ENCODE peak calls at places on chromosomes 13 and 19, in six cellular contexts. A is fibroblast of lung, V is upper lobe of right lung, K is mammary epithelial cell, E is endodermal cell, O is AG04449. B is an unnamed sample.

GRCh38 chr13:98783856-98784478 is 31.5 kb upstream of the SLC15A1 start:
- DNase-seq in E (no peak), V (no peak), A (no peak), O (no peak), K (no peak), B (no peak)

GRCh38 chr13:52353116-52353718 is 52.8 kb downstream of the THSD1 start:
- DNase-seq in K (peak; percentile 35), E (no peak), O (no peak), A (peak; percentile 70), V (no peak), B (no peak)

GRCh38 chr19:10961073-10961762 is 388 bp downstream of the SMARCA4 start:
- DNase-seq in K (no peak), O (no peak), A (peak; percentile 31), V (peak; percentile 72), E (peak; percentile 73), B (no peak)

GRCh38 chr13:34555988-34556387 is 386.1 kb upstream of the NBEA start:
- DNase-seq in O (no peak), V (no peak), A (no peak), K (no peak), E (no peak), B (no peak)

GRCh38 chr13:106499905-106500304 is 35.6 kb downstream of the EFNB2 start:
- DNase-seq in K (no peak), V (no peak), A (no peak), E (no peak), O (no peak), B (no peak)

GRCh38 chr13:100130930-100131511 is 42.1 kb downstream of the PCCA start:
- DNase-seq in O (no peak), K (no peak), A (no peak), V (no peak), E (no peak), B (no peak)

GRCh38 chr13:94764576-94765321 is 52.4 kb upstream of the SOX21 start:
- DNase-seq in A (no peak), E (no peak), O (no peak), V (no peak), K (no peak), B (no peak)

GRCh38 chr13:41224113-41225110 is 30.0 kb upstream of the KBTBD7 start:
- DNase-seq in O (peak; percentile 55), V (no peak), A (peak; percentile 39), K (peak; percentile 56), E (no peak), B (no peak)

GRCh38 chr19:328025-328505 is 16.5 kb downstream of the MIER2 start:
- DNase-seq in V (no peak), O (no peak), A (no peak), K (no peak), E (no peak), B (no peak)

GRCh38 chr19:13169769-13170168 is 19.6 kb downstream of the IER2 start:
- DNase-seq in O (no peak), E (no peak), K (peak; percentile 89), A (peak; percentile 44), V (no peak), B (no peak)

GRCh38 chr13:101149735-101150380 is 266.4 kb downstream of the NALCN start:
- DNase-seq in E (peak; percentile 76), K (peak; percentile 6), V (no peak), O (no peak), A (peak; percentile 71), B (no peak)

GRCh38 chr19:10749435-10750384 is 31.8 kb downstream of the DNM2 start:
- DNase-seq in K (no peak), A (no peak), V (peak; percentile 79), E (no peak), O (no peak), B (no peak)

GRCh38 chr13:112655898-112656297 is 33.9 kb upstream of the ATP11A start:
- DNase-seq in V (no peak), A (no peak), K (no peak), E (peak; percentile 17), O (no peak), B (no peak)

DNA sequence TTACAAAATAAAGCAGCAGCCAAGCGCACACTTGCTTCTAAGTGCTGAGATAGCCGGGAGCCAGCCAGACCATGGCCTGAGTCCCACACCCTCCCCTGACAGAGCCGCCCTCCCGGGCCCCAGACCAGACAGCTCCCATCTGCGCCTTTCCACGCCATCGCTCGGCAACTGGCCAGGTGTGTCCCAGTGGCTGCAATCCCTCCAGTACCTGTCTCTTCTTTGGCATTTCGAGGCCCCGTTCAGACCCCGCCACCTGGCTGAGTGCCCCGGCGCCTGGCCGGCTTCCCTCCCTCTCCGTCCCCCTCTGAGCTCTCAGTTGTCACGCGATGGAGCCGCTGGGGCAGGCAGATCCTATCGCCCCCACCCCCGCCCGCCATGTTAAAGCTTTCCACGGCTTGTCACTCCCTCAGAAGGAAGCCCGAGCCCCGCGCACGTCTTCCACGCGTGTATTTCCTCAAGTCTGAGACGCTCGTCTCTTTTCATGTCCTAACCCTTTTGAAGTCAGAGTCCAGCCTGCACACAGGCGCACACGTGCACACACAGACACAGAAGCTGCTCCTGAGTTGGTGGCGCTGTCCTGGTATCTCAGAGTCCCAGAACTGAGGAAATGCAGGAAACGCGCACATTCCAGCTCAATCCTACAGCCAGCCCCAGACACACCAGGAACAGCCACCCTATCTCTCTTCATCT is 7.9 kb downstream of the MLLT1 start:
- DNase-seq in A (peak; percentile 74), E (peak; percentile 53), V (peak; percentile 85), K (no peak), O (no peak), B (no peak)
- H3K4me3 ChIP-seq in A (peak overlapping the region; percentile 20), E (no peak overlapping the region), V (peak overlapping the region; percentile 31), K (no peak overlapping the region), O (peak overlapping the region; percentile 23), B (peak overlapping the region; percentile 34)

GRCh38 chr19:7004313-7004931 is 16.8 kb downstream of the MBD3L2B start:
- DNase-seq in O (no peak), E (peak; percentile 48), V (no peak), K (no peak), A (peak; percentile 46), B (no peak)
- TF ChIP-seq CTCF in O (peak; percentile 38), E (peak; percentile 78), V (peak; percentile 88), K (peak; percentile 83), A (peak; percentile 81), B (peak; percentile 48)

GRCh38 chr19:18010149-18010548 is 2.2 kb downstream of the ARRDC2 start:
- DNase-seq in K (no peak), V (no peak), O (no peak), A (no peak), E (no peak), B (no peak)

GRCh38 chr19:18008814-18009213 is 844 bp downstream of the ARRDC2 start:
- DNase-seq in E (no peak), V (no peak), O (no peak), K (no peak), A (no peak), B (no peak)

GRCh38 chr19:18007939-18008673 is at the start of gene ARRDC2:
- DNase-seq in K (peak; percentile 84), A (peak; percentile 90), O (no peak), E (peak; percentile 96), V (peak; percentile 94), B (peak; percentile 44)

GRCh38 chr19:18007605-18007938 is 398 bp upstream of the ARRDC2 start:
- DNase-seq in E (no peak), A (no peak), K (no peak), O (no peak), V (no peak), B (no peak)

GRCh38 chr19:18009412-18010066 is 1.6 kb downstream of the ARRDC2 start:
- DNase-seq in A (no peak), K (no peak), V (no peak), O (no peak), E (no peak), B (no peak)
- H3K4me3 ChIP-seq in A (no peak overlapping the region), K (no peak overlapping the region), V (peak overlapping the region; percentile 65), O (no peak overlapping the region), E (no peak overlapping the region), B (no peak overlapping the region)

GRCh38 chr13:49124693-49125304 is 95.3 kb upstream of the MLNR start:
- DNase-seq in O (no peak), V (no peak), E (no peak), K (no peak), A (no peak), B (no peak)

DNA sequence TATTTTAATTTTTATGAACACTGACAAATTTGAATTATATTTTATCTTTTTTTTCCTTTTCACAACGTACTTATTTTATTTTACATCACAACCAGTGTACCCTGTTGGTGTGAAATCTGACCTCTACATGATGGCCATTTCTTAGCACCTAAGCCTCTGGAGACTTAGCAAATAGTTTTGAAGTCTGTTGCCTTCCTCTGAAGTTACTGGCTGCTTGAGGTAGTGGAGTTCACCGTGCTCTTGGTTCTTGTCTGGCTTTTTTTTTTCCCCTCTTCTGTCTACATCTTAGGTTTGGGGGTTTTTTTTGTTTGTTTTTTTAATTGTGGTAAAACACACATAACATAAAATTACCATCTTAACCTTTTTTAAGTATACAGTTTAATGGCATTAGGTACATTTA is 94.2 kb upstream of the MLNR start:
- DNase-seq in A (no peak), K (no peak), E (no peak), O (no peak), V (no peak), B (no peak)
- TF ChIP-seq CTCF in A (no peak), K (no peak), E (no peak), O (no peak), V (no peak), B (no peak)

GRCh38 chr13:20360835-20361412 is 128.8 kb upstream of the GJB6 start:
- DNase-seq in K (no peak), A (no peak), E (no peak), O (no peak), V (no peak), B (no peak)

GRCh38 chr13:20358022-20358421 is 125.9 kb upstream of the GJB6 start:
- DNase-seq in V (no peak), K (no peak), E (no peak), O (no peak), A (no peak), B (no peak)

GRCh38 chr13:20356437-20356836 is 124.3 kb upstream of the GJB6 start:
- DNase-seq in E (peak; percentile 31), V (no peak), A (no peak), K (no peak), O (no peak), B (no peak)

GRCh38 chr13:20360041-20360491 is 127.9 kb upstream of the GJB6 start:
- DNase-seq in K (peak; percentile 51), E (no peak), A (peak; percentile 62), V (no peak), O (no peak), B (no peak)

DNA sequence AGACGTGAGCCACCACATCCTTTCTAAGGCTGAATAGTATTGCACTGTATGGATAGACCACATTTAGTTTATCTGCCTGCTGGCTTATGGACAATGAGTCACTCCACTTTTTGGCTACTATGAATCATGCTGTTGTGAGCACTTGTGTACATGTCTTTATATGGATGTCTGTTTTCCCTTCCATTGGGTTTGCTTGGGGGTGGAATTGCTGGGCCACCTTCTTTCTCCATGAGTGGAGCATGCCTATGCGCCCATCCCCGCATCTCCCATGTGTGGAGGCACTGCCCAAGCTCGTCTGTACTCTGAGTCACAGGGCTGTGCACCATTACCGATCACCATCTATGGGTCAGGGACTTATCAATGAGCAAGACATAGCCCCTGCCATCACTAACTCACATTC is 127.2 kb upstream of the GJB6 start:
- DNase-seq in E (no peak), O (peak; percentile 96), A (peak; percentile 98), K (peak; percentile 99), V (no peak), B (peak; percentile 93)
- H3K4me3 ChIP-seq in E (no peak overlapping the region), O (no peak overlapping the region), A (no peak overlapping the region), K (no peak overlapping the region), V (no peak overlapping the region), B (no peak overlapping the region)

GRCh38 chr19:19663292-19664120 is at the start of gene ATP13A1:
- DNase-seq in V (peak; percentile 99), A (peak; percentile 98), E (peak; percentile 98), K (peak; percentile 98), O (peak; percentile 78), B (peak; percentile 81)
- TF ChIP-seq CTCF in V (peak; percentile 17), A (no peak), E (peak; percentile 50), K (no peak), O (peak; percentile 17), B (no peak)

B was measured in HFF-Myc.